ENCODE peak calls at places on chromosomes 3 and 15, in five cellular contexts. Z, X, L, N and R are unnamed samples.
A peak's percentile ranks its signal among the peaks of the same experiment; 100 is the strongest.

GRCh38 chr3:133855772-133856171 is 39.9 kb downstream of the RAB6B start:
- DNase-seq in L (no peak), X (no peak), N (no peak), Z (no peak), R (no peak)

GRCh38 chr3:150331978-150332568 is 76.0 kb upstream of the TSC22D2 start:
- DNase-seq in N (no peak), X (no peak), Z (no peak), L (no peak), R (no peak)

GRCh38 chr15:60854858-60855568 is 374.1 kb downstream of the RORA start:
- DNase-seq in L (no peak), Z (no peak), X (no peak), N (no peak), R (no peak)

GRCh38 chr15:35874260-35874905 is 328.4 kb upstream of the DPH6 start:
- DNase-seq in N (no peak), L (peak; percentile 53), Z (no peak), X (no peak), R (no peak)

GRCh38 chr3:194272221-194272620 is 78.9 kb downstream of the CPN2 start:
- DNase-seq in X (no peak), Z (no peak), N (no peak), L (no peak), R (no peak)

GRCh38 chr15:28026764-28027713 is 72.1 kb downstream of the OCA2 start:
- DNase-seq in Z (no peak), L (no peak), X (no peak), N (no peak), R (no peak)

GRCh38 chr3:124260206-124260915 is 268.4 kb upstream of the ROPN1 start:
- DNase-seq in X (no peak), N (no peak), L (peak; percentile 80), Z (no peak), R (no peak)

GRCh38 chr15:28994830-28995180 is 109.0 kb downstream of the APBA2 start:
- DNase-seq in X (no peak), Z (no peak), N (no peak), L (no peak), R (no peak)

GRCh38 chr3:146464005-146464595 is 5.3 kb downstream of the PLSCR2 start:
- DNase-seq in X (no peak), L (no peak), Z (no peak), N (no peak), R (no peak)

GRCh38 chr3:55445551-55445950 is 41.6 kb downstream of the WNT5A start:
- DNase-seq in L (peak; percentile 76), Z (no peak), X (no peak), N (no peak), R (no peak)

GRCh38 chr3:160227389-160227788 is 2.2 kb downstream of the C3orf80 start:
- DNase-seq in N (no peak), Z (no peak), X (no peak), L (no peak), R (no peak)

GRCh38 chr3:39457361-39457760 is 10.1 kb upstream of the MOBP start:
- DNase-seq in L (no peak), Z (no peak), N (no peak), X (no peak), R (no peak)

GRCh38 chr15:96087180-96087886 is 243.2 kb upstream of the NR2F2 start:
- DNase-seq in N (no peak), X (no peak), Z (no peak), L (no peak), R (peak; percentile 36)

GRCh38 chr3:29695201-29695904 is 414.5 kb downstream of the RBMS3 start:
- DNase-seq in X (no peak), N (no peak), Z (no peak), L (peak; percentile 22), R (no peak)

GRCh38 chr3:66344846-66345578 is 124.2 kb downstream of the SLC25A26 start:
- DNase-seq in X (no peak), Z (no peak), L (no peak), N (no peak), R (no peak)

GRCh38 chr3:105232536-105232935 is 134.2 kb upstream of the ALCAM start:
- DNase-seq in N (no peak), X (no peak), L (no peak), Z (no peak), R (no peak)

GRCh38 chr3:66115858-66116654 is 77.3 kb upstream of the MAGI1 start:
- DNase-seq in Z (no peak), N (no peak), X (no peak), L (peak; percentile 93), R (no peak)

GRCh38 chr3:32310918-32311839 is 72.7 kb downstream of the CMTM8 start:
- DNase-seq in N (no peak), Z (no peak), L (no peak), X (peak; percentile 1), R (no peak)

GRCh38 chr15:51878446-51879386 is 49.3 kb downstream of the TMOD3 start:
- DNase-seq in X (no peak), Z (no peak), N (no peak), L (no peak), R (no peak)

GRCh38 chr15:64502537-64502936 is 42.2 kb downstream of the ZNF609 start:
- DNase-seq in Z (no peak), N (no peak), X (no peak), L (no peak), R (no peak)

GRCh38 chr15:73352082-73352481 is 16.7 kb downstream of the HCN4 start:
- DNase-seq in X (no peak), L (no peak), N (no peak), Z (no peak), R (no peak)

GRCh38 chr15:90956551-90957104 is 1.9 kb downstream of the RCCD1 start:
- DNase-seq in L (no peak), Z (peak; percentile 76), N (peak; percentile 44), X (peak; percentile 69), R (no peak)

GRCh38 chr3:100710355-100711198 is 1.3 kb downstream of the TFG start:
- DNase-seq in N (peak; percentile 8), L (peak; percentile 77), Z (peak; percentile 91), X (peak; percentile 44), R (peak; percentile 55)

GRCh38 chr3:132916096-132916495 is 122.1 kb upstream of the TMEM108 start:
- DNase-seq in Z (no peak), L (no peak), N (no peak), X (no peak), R (no peak)

GRCh38 chr15:75695634-75696302 is 16.9 kb downstream of the CSPG4 start:
- DNase-seq in N (no peak), L (no peak), X (no peak), Z (no peak), R (no peak)

GRCh38 chr3:16813336-16813735 is 71.4 kb upstream of the PLCL2 start:
- DNase-seq in L (no peak), X (no peak), Z (no peak), N (no peak), R (no peak)

GRCh38 chr3:119498188-119498987 is at the start of gene TIMMDC1:
- DNase-seq in Z (peak; percentile 97), L (peak; percentile 94), X (peak; percentile 96), N (peak; percentile 91), R (peak; percentile 89)

GRCh38 chr3:184761120-184761841 is 49.4 kb upstream of the MAGEF1 start:
- DNase-seq in L (no peak), N (no peak), Z (no peak), X (no peak), R (no peak)

GRCh38 chr15:80999623-81000036 is 1.1 kb upstream of the TLNRD1 start:
- DNase-seq in L (no peak), N (no peak), X (peak; percentile 78), Z (peak; percentile 74), R (no peak)

GRCh38 chr15:48862705-48863104 is 15.2 kb upstream of the EID1 start:
- DNase-seq in L (no peak), X (no peak), Z (peak; percentile 10), N (no peak), R (no peak)

GRCh38 chr3:197083486-197083885 is 53.9 kb upstream of the MELTF start:
- DNase-seq in L (peak; percentile 61), Z (peak; percentile 21), N (no peak), X (no peak), R (no peak)

GRCh38 chr15:92383528-92384326 is 10.0 kb upstream of the ST8SIA2 start:
- DNase-seq in Z (peak; percentile 41), L (peak; percentile 15), X (no peak), N (no peak), R (peak; percentile 88)

GRCh38 chr3:104066658-104067057 is 1300.1 kb upstream of the ALCAM start:
- DNase-seq in L (no peak), X (no peak), N (no peak), Z (no peak), R (no peak)

GRCh38 chr3:111690242-111690641 is 95.1 kb upstream of the ZBED2 start:
- DNase-seq in N (no peak), L (peak; percentile 82), Z (no peak), X (no peak), R (no peak)

GRCh38 chr3:14435175-14436011 is 33.0 kb downstream of the SLC6A6 start:
- DNase-seq in Z (no peak), L (peak; percentile 12), X (no peak), N (no peak), R (no peak)

GRCh38 chr3:38564631-38565338 is 68.6 kb downstream of the EXOG start:
- DNase-seq in L (no peak), N (no peak), Z (no peak), X (no peak), R (no peak)

GRCh38 chr3:39170461-39170860 is 17.1 kb upstream of the CSRNP1 start:
- DNase-seq in N (no peak), X (no peak), Z (no peak), L (no peak), R (no peak)

GRCh38 chr15:91751611-91752010 is 101.9 kb upstream of the SLCO3A1 start:
- DNase-seq in L (no peak), Z (no peak), X (no peak), N (no peak), R (no peak)

GRCh38 chr3:129343643-129344360 is 65.1 kb downstream of the HMCES start:
- DNase-seq in L (peak; percentile 32), N (no peak), Z (peak; percentile 47), X (no peak), R (peak; percentile 85)